ENCODE peak calls at places on chromosomes 13 and 19, in six cellular contexts. O, X, E, I, C and Y are unnamed samples.

GRCh38 chr13:47897411-47898050 is 103.5 kb downstream of the SUCLA2 start:
- DNase-seq in C (no peak), E (no peak), O (peak), X (no peak), I (no peak), Y (no peak)

GRCh38 chr13:113646376-113646775 is 11.6 kb downstream of the ATP4B start:
- DNase-seq in E (no peak), O (no peak), X (no peak), I (no peak), C (peak), Y (no peak)

GRCh38 chr19:28727133-28727834 is 485.7 kb downstream of the UQCRFS1 start:
- DNase-seq in X (no peak), I (peak), O (no peak), C (no peak), E (peak), Y (no peak)

GRCh38 chr13:98346904-98347636 is 170.0 kb upstream of the RNF113B start:
- DNase-seq in I (no peak), C (no peak), E (no peak), O (no peak), X (no peak), Y (no peak)

GRCh38 chr13:51728972-51729371 is 75.0 kb downstream of the DHRS12 start:
- DNase-seq in X (no peak), C (no peak), I (no peak), O (peak), E (no peak), Y (no peak)

GRCh38 chr13:39682788-39683187 is 27.3 kb downstream of the COG6 start:
- DNase-seq in I (no peak), O (no peak), X (no peak), E (no peak), C (no peak), Y (no peak)

GRCh38 chr19:42553292-42554045 is 25.2 kb upstream of the CEACAM1 start:
- DNase-seq in C (no peak), X (no peak), O (peak), I (no peak), E (no peak), Y (no peak)

GRCh38 chr13:113589251-113589960 is 4.9 kb downstream of the TFDP1 start:
- DNase-seq in C (peak), E (no peak), X (no peak), O (no peak), I (no peak), Y (peak)

GRCh38 chr19:48578891-48579290 is 26.9 kb downstream of the SULT2B1 start:
- DNase-seq in I (no peak), X (no peak), E (no peak), O (peak), C (no peak), Y (no peak)

GRCh38 chr19:32123355-32123940 is 222.0 kb upstream of the ZNF507 start:
- DNase-seq in I (no peak), O (no peak), E (no peak), X (no peak), C (no peak), Y (no peak)

GRCh38 chr13:66312312-66313087 is 917.6 kb downstream of the PCDH9 start:
- DNase-seq in C (no peak), E (no peak), I (no peak), X (no peak), O (peak), Y (no peak)

GRCh38 chr13:34591801-34592454 is 350.1 kb upstream of the NBEA start:
- DNase-seq in X (no peak), O (no peak), E (no peak), I (no peak), C (peak), Y (no peak)

GRCh38 chr13:113465241-113465640 is 12.0 kb upstream of the ADPRHL1 start:
- DNase-seq in O (no peak), E (no peak), C (no peak), I (no peak), X (no peak), Y (no peak)

GRCh38 chr19:8355631-8356402 is 8.1 kb upstream of the ANGPTL4 start:
- DNase-seq in E (peak), I (no peak), X (no peak), O (peak), C (peak), Y (peak)

GRCh38 chr13:111270765-111271164 is 49.7 kb upstream of the TEX29 start:
- DNase-seq in C (no peak), E (no peak), X (no peak), O (peak), I (no peak), Y (no peak)

GRCh38 chr19:35231956-35232746 is 3.6 kb upstream of the FAM187B start:
- DNase-seq in X (no peak), E (no peak), O (no peak), C (no peak), I (no peak), Y (no peak)

GRCh38 chr13:111323950-111324651 is 3.7 kb downstream of the TEX29 start:
- DNase-seq in C (peak), O (peak), X (no peak), I (no peak), E (no peak), Y (peak)

GRCh38 chr19:13165091-13165997 is 15.1 kb downstream of the IER2 start:
- DNase-seq in O (no peak), X (no peak), C (no peak), I (no peak), E (peak), Y (no peak)

GRCh38 chr13:50574731-50575130 is 268.8 kb downstream of the DLEU7 start:
- DNase-seq in E (no peak), I (no peak), X (no peak), O (no peak), C (no peak), Y (no peak)

GRCh38 chr13:73079359-73079758 is 20.6 kb downstream of the KLF5 start:
- DNase-seq in O (no peak), C (no peak), E (no peak), I (no peak), X (no peak), Y (no peak)

GRCh38 chr13:112648966-112649690 is 40.7 kb upstream of the ATP11A start:
- DNase-seq in I (no peak), O (no peak), E (peak), C (no peak), X (no peak), Y (no peak)

GRCh38 chr13:111215081-111216047 is 100.3 kb downstream of the ARHGEF7 start:
- DNase-seq in C (no peak), X (no peak), E (no peak), O (no peak), I (no peak), Y (no peak)

GRCh38 chr13:36026556-36026955 is 104.6 kb downstream of the DCLK1 start:
- DNase-seq in X (no peak), C (no peak), I (no peak), E (no peak), O (no peak), Y (no peak)

GRCh38 chr13:72698164-72698563 is 29.3 kb downstream of the MZT1 start:
- DNase-seq in E (no peak), C (no peak), X (no peak), I (no peak), O (no peak), Y (no peak)

GRCh38 chr19:29576043-29576442 is 30.0 kb upstream of the POP4 start:
- DNase-seq in X (no peak), E (no peak), C (no peak), O (peak), I (no peak), Y (no peak)

GRCh38 chr19:34725400-34725799 is 8.6 kb upstream of the ZNF181 start:
- DNase-seq in E (no peak), C (no peak), O (no peak), X (no peak), I (no peak), Y (no peak)

GRCh38 chr19:12767150-12767549 is 8.2 kb downstream of the HOOK2 start:
- DNase-seq in I (no peak), X (no peak), C (no peak), O (no peak), E (no peak), Y (no peak)

GRCh38 chr13:100175078-100175802 is 86.3 kb downstream of the PCCA start:
- DNase-seq in X (no peak), O (no peak), E (no peak), C (no peak), I (no peak), Y (no peak)

GRCh38 chr13:98941118-98941517 is 36.7 kb downstream of the DOCK9 start:
- DNase-seq in O (no peak), E (no peak), C (no peak), X (no peak), I (no peak), Y (no peak)

GRCh38 chr13:91105270-91105669 is 242.2 kb upstream of the MIR17HG start:
- DNase-seq in E (no peak), O (no peak), X (no peak), I (no peak), C (no peak), Y (no peak)

GRCh38 chr19:3580156-3580955 is 4.9 kb upstream of the GIPC3 start:
- DNase-seq in C (peak), E (peak), X (no peak), O (peak), I (no peak), Y (no peak)

GRCh38 chr19:8476524-8476923 is 25.9 kb downstream of the PRAM1 start:
- DNase-seq in E (no peak), C (no peak), X (no peak), I (no peak), O (no peak), Y (no peak)

GRCh38 chr13:110495881-110496280 is 65.6 kb downstream of the RAB20 start:
- DNase-seq in C (no peak), O (no peak), E (no peak), I (no peak), X (no peak), Y (no peak)

GRCh38 chr19:50239916-50240585 is 36.6 kb downstream of the MYH14 start:
- DNase-seq in O (no peak), I (no peak), X (no peak), C (no peak), E (no peak), Y (no peak)

GRCh38 chr19:1070931-1071791 is 4.2 kb downstream of the ARHGAP45 start:
- DNase-seq in E (no peak), I (peak), C (no peak), O (no peak), X (peak), Y (no peak)
- TF ChIP-seq CTCF in E (no peak), I (no peak), C (no peak), O (no peak), X (no peak), Y (no peak)

GRCh38 chr19:31058676-31059075 is 290.6 kb downstream of the TSHZ3 start:
- DNase-seq in O (no peak), I (no peak), E (no peak), C (no peak), X (no peak), Y (no peak)

GRCh38 chr19:31049431-31049830 is 299.8 kb downstream of the TSHZ3 start:
- DNase-seq in E (no peak), O (no peak), I (no peak), C (no peak), X (no peak), Y (no peak)

GRCh38 chr19:31055454-31055853 is 293.8 kb downstream of the TSHZ3 start:
- DNase-seq in O (no peak), X (no peak), C (no peak), I (no peak), E (no peak), Y (no peak)

DNA sequence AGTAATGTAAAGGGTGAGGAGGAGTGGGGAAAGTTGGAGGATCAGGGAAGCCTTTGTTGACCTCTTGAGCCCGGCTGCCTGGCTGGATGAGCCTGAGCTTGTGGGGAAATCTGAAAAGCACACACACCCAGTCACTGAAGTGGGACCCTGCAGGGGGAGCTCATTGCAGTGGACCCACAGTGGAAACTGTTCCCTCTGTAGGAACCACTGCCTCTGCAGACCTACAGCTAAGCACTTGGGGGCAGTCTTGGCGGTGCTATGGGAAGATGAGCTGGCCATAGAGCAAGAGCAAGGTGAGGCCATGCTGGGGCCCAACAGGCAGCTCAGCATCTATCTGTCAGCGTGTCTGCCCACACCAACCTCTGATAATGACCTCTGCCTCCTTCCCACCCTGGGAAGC is 294.8 kb downstream of the TSHZ3 start:
- DNase-seq in C (peak), I (no peak), O (peak), X (peak), E (peak), Y (no peak)
- TF ChIP-seq CTCF in C (no peak), I (peak), O (peak), X (peak), E (peak), Y (peak)

DNA sequence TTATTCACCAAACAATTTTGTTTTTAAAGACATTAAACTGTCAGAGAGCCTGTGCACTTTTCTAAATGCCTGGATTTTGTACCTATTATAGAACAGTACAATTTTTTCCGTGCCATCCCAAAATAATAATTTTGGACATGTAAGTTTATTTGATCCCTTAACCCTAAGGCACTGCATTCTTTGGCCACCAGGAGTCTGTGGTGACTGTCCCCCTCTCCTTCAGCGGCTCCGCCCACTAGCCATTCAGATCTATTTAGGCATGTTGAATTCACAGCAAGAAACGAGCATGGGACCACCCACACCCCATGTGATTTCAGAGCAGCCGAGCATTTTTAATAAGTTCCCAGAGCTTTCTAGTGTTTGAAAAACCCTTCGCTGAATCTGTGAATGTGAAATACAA is 567.5 kb downstream of the MYO16 start:
- DNase-seq in X (peak), C (no peak), E (peak), O (no peak), I (no peak), Y (no peak)
- TF ChIP-seq CTCF in X (peak), C (no peak), E (peak), O (no peak), I (no peak), Y (peak)

GRCh38 chr19:23439623-23440022 is 44.4 kb upstream of the ZNF91 start:
- DNase-seq in O (no peak), I (no peak), C (no peak), X (no peak), E (peak), Y (no peak)
- TF ChIP-seq CTCF in O (no peak), I (no peak), C (no peak), X (no peak), E (no peak), Y (peak)

GRCh38 chr19:883661-884211 is 9.3 kb downstream of the MED16 start:
- DNase-seq in X (no peak), I (no peak), C (no peak), E (no peak), O (no peak), Y (no peak)
- TF ChIP-seq CTCF in X (no peak), I (no peak), C (no peak), E (no peak), O (no peak), Y (no peak)

DNA sequence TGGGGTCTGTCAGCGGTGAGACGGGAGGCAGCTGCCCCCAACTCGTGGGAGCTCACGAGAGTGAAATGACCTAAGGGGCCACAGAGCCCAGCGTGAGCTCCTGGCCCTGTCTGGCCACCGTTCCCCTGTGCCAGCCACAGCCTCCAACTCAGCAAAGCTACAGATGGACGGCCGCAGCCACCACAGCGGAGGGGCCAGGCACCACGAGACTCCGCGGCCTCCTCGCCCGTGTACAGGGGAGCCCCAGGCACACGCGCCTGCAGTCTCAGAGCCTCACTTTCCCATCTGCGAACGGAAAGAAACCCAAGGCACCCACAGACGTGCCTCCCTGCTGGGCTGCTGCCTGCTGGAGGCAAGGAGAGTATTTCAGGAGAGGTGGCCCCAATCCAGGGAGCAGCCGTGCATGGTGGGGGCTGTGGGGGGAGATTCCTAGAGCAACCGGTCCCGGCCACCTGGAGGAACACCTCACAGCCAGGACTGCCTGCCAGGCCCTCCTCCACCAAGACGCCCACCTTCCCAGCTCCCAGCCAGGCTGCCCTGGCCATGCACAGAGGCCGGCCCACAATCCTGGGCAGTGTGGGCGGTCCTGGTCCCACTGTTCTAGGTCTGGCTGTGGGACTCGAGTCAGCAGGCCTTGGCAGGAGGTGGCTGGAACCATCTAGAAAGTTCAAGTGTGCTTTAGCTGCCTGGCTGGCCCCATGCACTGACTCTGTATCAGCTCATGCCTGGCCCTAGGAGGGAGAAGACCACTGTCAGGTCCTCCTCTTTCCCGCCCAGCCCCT is 1.9 kb downstream of the MKNK2 start:
- DNase-seq in C (peak), X (no peak), I (peak), E (no peak), O (no peak), Y (no peak)
- TF ChIP-seq CTCF in C (no peak), X (no peak), I (no peak), E (no peak), O (no peak), Y (no peak)

GRCh38 chr13:46386996-46387851 is at the start of gene RUBCNL:
- DNase-seq in I (peak), O (no peak), E (no peak), X (peak), C (no peak), Y (peak)
- TF ChIP-seq CTCF in I (no peak), O (no peak), E (no peak), X (no peak), C (no peak), Y (peak)

GRCh38 chr19:1039646-1040475 is at the start of gene ABCA7:
- DNase-seq in X (peak), C (peak), E (peak), O (peak), I (peak), Y (peak)
- TF ChIP-seq CTCF in X (no peak), C (no peak), E (no peak), O (no peak), I (no peak), Y (no peak)

GRCh38 chr19:18796239-18796638 is 5.1 kb upstream of the COMP start:
- DNase-seq in I (no peak), E (no peak), X (no peak), C (no peak), O (no peak), Y (no peak)

GRCh38 chr19:18799389-18799970 is 8.4 kb upstream of the COMP start:
- DNase-seq in X (no peak), E (no peak), C (no peak), I (no peak), O (no peak), Y (no peak)

GRCh38 chr19:18800079-18800478 is 9.0 kb upstream of the COMP start:
- DNase-seq in E (no peak), I (no peak), O (no peak), C (no peak), X (no peak), Y (no peak)

GRCh38 chr19:18800636-18801035 is 9.5 kb upstream of the COMP start:
- DNase-seq in O (no peak), X (no peak), I (no peak), C (no peak), E (no peak), Y (no peak)

GRCh38 chr19:18798384-18799352 is 7.6 kb upstream of the COMP start:
- DNase-seq in C (no peak), O (no peak), X (peak), I (peak), E (no peak), Y (no peak)
- TF ChIP-seq CTCF in C (no peak), O (no peak), X (no peak), I (no peak), E (peak), Y (no peak)

DNA sequence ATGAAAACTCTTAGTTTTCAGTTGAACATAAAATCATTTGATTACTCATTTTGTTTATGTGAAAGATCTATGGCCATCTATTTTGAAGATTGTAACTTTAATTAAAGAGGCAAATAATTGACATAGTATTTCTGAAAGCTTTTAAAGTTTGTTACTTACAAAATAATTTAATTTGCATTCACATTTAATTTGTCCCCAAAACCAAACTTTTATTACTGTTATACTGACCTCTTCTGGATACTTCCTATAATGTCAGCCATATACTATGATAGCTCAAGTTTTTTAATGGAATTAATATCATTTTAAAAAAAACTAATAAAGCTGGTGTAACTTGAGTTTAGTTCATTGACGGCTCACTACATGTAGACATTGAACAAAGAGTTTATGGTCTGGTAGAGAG is 4.9 kb upstream of the SGCG start:
- DNase-seq in C (no peak), I (no peak), E (no peak), X (no peak), O (peak), Y (no peak)
- TF ChIP-seq CTCF in C (no peak), I (no peak), E (no peak), X (peak), O (peak), Y (peak)